ENCODE peak calls at places on chromosome 2, in five cellular contexts. M is endothelial cell of umbilical vein, G is prostate gland, O is suprapubic skin, C is GM23338. Q is an unnamed sample.
A peak's percentile ranks its signal among the peaks of the same experiment; 100 is the strongest.

GRCh38 chr2:226130192-226130591 is 669.4 kb downstream of the IRS1 start:
- DNase-seq in M (no peak), G (no peak), O (no peak), C (peak; percentile 24), Q (no peak)

GRCh38 chr2:239012936-239013669 is 165.2 kb downstream of the TWIST2 start:
- DNase-seq in M (no peak), G (no peak), O (no peak), C (no peak), Q (peak; percentile 17)

GRCh38 chr2:127611076-127611925 is 34.7 kb upstream of the GPR17 start:
- DNase-seq in M (no peak), G (no peak), O (peak; percentile 28), C (no peak), Q (peak; percentile 17)

GRCh38 chr2:11539317-11540147 is 5.7 kb downstream of the GREB1 start:
- DNase-seq in M (no peak), G (peak; percentile 94), O (no peak), C (peak; percentile 33), Q (peak; percentile 85)

GRCh38 chr2:182642328-182642727 is 73.7 kb upstream of the DNAJC10 start:
- DNase-seq in M (peak; percentile 56), G (no peak), O (peak; percentile 60), C (peak; percentile 54), Q (peak; percentile 33)

GRCh38 chr2:157627594-157628281 is 926 bp downstream of the ACVR1C start:
- DNase-seq in M (peak; percentile 1), G (no peak), O (no peak), C (peak; percentile 49), Q (peak; percentile 49)

GRCh38 chr2:67130526-67131309 is 266.4 kb upstream of the ETAA1 start:
- DNase-seq in M (peak; percentile 94), G (no peak), O (no peak), C (no peak), Q (no peak)

GRCh38 chr2:203914546-203915169 is 21.9 kb upstream of the ICOS start:
- DNase-seq in M (no peak), G (no peak), O (no peak), C (no peak), Q (no peak)

GRCh38 chr2:34105015-34105767 is 506.1 kb upstream of the FAM98A start:
- DNase-seq in M (peak; percentile 83), G (no peak), O (no peak), C (no peak), Q (no peak)

GRCh38 chr2:125471963-125472362 is 1184.0 kb upstream of the GYPC start:
- DNase-seq in M (no peak), G (no peak), O (no peak), C (peak; percentile 83), Q (no peak)

GRCh38 chr2:69134546-69134945 is 121.6 kb downstream of the ANTXR1 start:
- DNase-seq in M (no peak), G (no peak), O (no peak), C (no peak), Q (no peak)

GRCh38 chr2:215144106-215144875 is 5.9 kb upstream of the ABCA12 start:
- DNase-seq in M (no peak), G (no peak), O (no peak), C (no peak), Q (no peak)

GRCh38 chr2:232170391-232170790 is 208.2 kb upstream of the ALPP start:
- DNase-seq in M (peak; percentile 62), G (no peak), O (no peak), C (no peak), Q (no peak)
- TF ChIP-seq CTCF in M (no peak), G (no peak), O (no peak), C (no peak), Q (no peak)

GRCh38 chr2:156466739-156467405 is 30.7 kb downstream of the GPD2 start:
- DNase-seq in M (peak; percentile 60), G (peak; percentile 79), O (no peak), C (no peak), Q (peak; percentile 61)
- TF ChIP-seq POLR2AphosphoS5 in M (no peak), G (peak; percentile 57), O (no peak), C (no peak), Q (no peak)

GRCh38 chr2:136767030-136767429 is 1.7 kb downstream of the THSD7B start:
- DNase-seq in M (no peak), G (no peak), O (no peak), C (no peak), Q (no peak)
- H3K4me3 ChIP-seq in M (no peak overlapping the region), G (no peak overlapping the region), O (no peak overlapping the region), C (peak overlapping the region; percentile 80), Q (no peak overlapping the region)

GRCh38 chr2:109223490-109223889 is 94.5 kb downstream of the SH3RF3 start:
- DNase-seq in M (no peak), G (no peak), O (no peak), C (no peak), Q (no peak)

GRCh38 chr2:109225170-109225775 is 96.3 kb downstream of the SH3RF3 start:
- DNase-seq in M (no peak), G (no peak), O (no peak), C (no peak), Q (no peak)

GRCh38 chr2:109226128-109226527 is 97.1 kb downstream of the SH3RF3 start:
- DNase-seq in M (no peak), G (no peak), O (no peak), C (no peak), Q (no peak)

GRCh38 chr2:109222422-109222821 is 93.4 kb downstream of the SH3RF3 start:
- DNase-seq in M (no peak), G (no peak), O (no peak), C (no peak), Q (no peak)

GRCh38 chr2:109222825-109223471 is 93.9 kb downstream of the SH3RF3 start:
- DNase-seq in M (no peak), G (no peak), O (no peak), C (peak; percentile 49), Q (no peak)
- TF ChIP-seq CTCF in M (peak; percentile 11), G (no peak), O (no peak), C (peak; percentile 36), Q (no peak)

GRCh38 chr2:237449193-237449797 is 35.3 kb upstream of the COL6A3 start:
- DNase-seq in M (peak; percentile 87), G (peak; percentile 55), O (no peak), C (no peak), Q (no peak)
- TF ChIP-seq POLR2AphosphoS5 in M (peak; percentile 75), G (peak; percentile 87), O (peak; percentile 81), C (no peak), Q (peak; percentile 41)

DNA sequence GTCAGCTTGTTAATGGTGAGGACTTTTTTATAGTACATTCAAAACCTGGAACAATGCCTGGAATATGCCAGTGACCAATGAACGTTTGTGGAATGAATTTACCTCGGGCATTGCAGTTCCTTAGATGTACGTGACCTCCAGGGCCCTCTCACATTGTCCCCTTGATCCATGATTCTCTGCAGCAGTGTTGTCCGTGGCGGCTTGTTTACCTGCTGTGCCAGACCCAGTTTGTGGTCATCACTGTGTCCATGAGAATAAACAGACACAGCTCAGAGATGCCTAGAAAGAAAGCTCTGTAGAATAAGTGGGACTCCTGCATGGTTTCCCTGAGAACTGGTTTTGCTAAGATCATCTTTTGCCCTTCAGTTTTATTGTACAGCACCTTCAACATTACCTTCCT is 1132.2 kb downstream of the DPP10 start:
- DNase-seq in M (no peak), G (no peak), O (no peak), C (no peak), Q (no peak)
- H3K4me3 ChIP-seq in M (no peak overlapping the region), G (no peak overlapping the region), O (no peak overlapping the region), C (no peak overlapping the region), Q (no peak overlapping the region)

DNA sequence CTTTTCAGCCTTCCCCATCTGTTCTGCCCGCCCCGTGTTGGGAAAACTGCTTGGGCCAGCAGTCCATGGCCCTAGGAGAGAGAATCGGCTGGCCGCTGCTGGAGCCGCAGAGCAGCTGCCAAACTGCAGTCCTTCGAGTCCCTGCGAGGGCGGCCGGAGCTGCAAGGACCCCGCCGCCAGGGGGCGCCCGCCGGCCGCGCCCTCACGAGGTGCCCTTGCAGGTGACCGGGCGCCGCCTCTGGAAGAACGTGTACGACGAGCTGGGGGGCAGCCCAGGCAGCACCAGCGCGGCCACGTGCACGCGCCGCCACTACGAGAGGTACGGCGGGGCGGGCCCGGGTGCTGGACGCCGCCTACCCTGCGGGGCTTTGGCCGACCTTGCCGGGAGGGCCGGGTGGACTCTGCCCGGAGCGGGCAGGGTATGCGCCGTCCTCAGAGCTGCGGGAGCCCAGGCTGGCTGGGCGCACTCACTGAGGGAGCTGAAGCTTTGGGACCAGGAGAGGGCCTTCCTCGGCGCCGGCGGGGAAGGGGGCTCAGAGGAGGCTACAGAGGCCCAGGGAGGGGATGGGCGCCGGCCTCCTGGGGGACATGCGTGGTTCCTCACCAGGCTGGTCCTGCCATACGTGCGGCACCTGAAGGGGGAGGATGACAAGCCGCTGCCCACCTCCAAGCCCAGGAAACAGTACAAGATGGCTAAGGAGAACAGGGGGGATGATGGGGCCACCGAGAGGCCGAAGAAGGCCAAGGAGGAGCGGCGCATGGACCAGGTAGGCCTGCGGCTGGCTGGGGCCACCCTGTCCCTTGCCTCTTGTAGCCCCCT is 13.6 kb downstream of the ARID5A start:
- DNase-seq in M (no peak), G (no peak), O (peak; percentile 55), C (peak; percentile 95), Q (peak; percentile 86)
- TF ChIP-seq CTCF in M (peak; percentile 34), G (peak; percentile 11), O (no peak), C (peak; percentile 72), Q (peak; percentile 69)

DNA sequence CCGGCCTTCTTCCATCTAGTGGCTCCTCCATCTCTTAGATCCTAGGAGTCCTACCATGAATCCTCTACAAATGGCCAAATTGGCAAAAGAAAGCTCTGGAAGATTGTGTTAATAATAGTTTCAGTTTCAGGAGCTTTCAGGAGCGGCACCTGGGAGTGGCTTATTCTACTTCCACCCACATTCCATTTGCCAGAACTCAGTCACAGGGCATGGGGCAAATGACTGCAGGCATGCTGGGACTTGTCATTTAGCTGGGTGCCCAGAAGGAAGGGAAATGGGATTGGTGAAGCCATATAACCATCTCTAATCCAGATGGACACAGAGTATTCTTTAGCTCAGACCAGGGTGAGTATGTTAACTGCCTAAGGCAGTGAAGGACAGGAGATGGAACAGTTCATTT is 3.6 kb upstream of the LRATD1 start:
- DNase-seq in M (no peak), G (peak; percentile 5), O (no peak), C (no peak), Q (peak; percentile 46)
- TF ChIP-seq POLR2AphosphoS5 in M (no peak), G (no peak), O (no peak), C (no peak), Q (no peak)

Q was measured in stomach.